ENCODE peak calls at places on chromosomes 6 and 20, in seven cellular contexts. F is astrocyte, O is GM23338, U is IMR-90, P is psoas muscle, D is GM12878, T is heart right ventricle. L is an unnamed sample. For H3K27me3, the result is how much of the 10 kb centered on the place peaks cover.

GRCh38 chr20:50308166-50308512 is 117.5 kb downstream of the CEBPB start:
- DNase-seq in F (no peak), O (no peak), U (no peak), P (no peak), D (no peak), T (no peak), L (no peak)

GRCh38 chr6:110430236-110430635 is 14.9 kb upstream of the DDO start:
- DNase-seq in F (no peak), O (peak), U (no peak), P (no peak), D (no peak), T (no peak), L (no peak)

GRCh38 chr6:163771180-163771579 is 356.7 kb downstream of the QKI start:
- DNase-seq in F (no peak), O (no peak), U (no peak), P (no peak), D (no peak), T (no peak), L (no peak)

GRCh38 chr20:63520939-63521601 is 505 bp downstream of the PPDPF start:
- DNase-seq in F (no peak), O (peak), U (peak), P (peak), D (no peak), T (peak), L (peak)

GRCh38 chr6:89483111-89483720 is 50.3 kb downstream of the ANKRD6 start:
- DNase-seq in F (peak), O (peak), U (no peak), P (no peak), D (no peak), T (peak), L (peak)

GRCh38 chr6:27136978-27137814 is 110.3 kb upstream of the PRSS16 start:
- DNase-seq in F (no peak), O (no peak), U (no peak), P (no peak), D (no peak), T (no peak), L (no peak)

GRCh38 chr6:150636808-150637207 is 37.1 kb downstream of the PLEKHG1 start:
- DNase-seq in F (no peak), O (no peak), U (no peak), P (no peak), D (peak), T (no peak), L (no peak)

GRCh38 chr6:146697921-146698320 is 99.1 kb downstream of the ADGB start:
- DNase-seq in F (peak), O (no peak), U (no peak), P (no peak), D (no peak), T (no peak), L (no peak)

GRCh38 chr6:26250806-26251075 is 114.3 kb upstream of the BTN3A2 start:
- DNase-seq in F (no peak), O (no peak), U (peak), P (no peak), D (no peak), T (no peak), L (no peak)

GRCh38 chr6:136777651-136778050 is 14.6 kb downstream of the MAP3K5 start:
- DNase-seq in F (no peak), O (no peak), U (no peak), P (no peak), D (no peak), T (no peak), L (no peak)

GRCh38 chr6:54891536-54891935 is 45.0 kb downstream of the FAM83B start:
- DNase-seq in F (no peak), O (no peak), U (peak), P (no peak), D (no peak), T (no peak), L (no peak)

GRCh38 chr6:33787954-33788693 is 806 bp downstream of the LEMD2 start:
- DNase-seq in F (peak), O (peak), U (peak), P (peak), D (peak), T (peak), L (peak)

GRCh38 chr6:98847392-98847766 is 13.0 kb downstream of the POU3F2 start:
- DNase-seq in F (no peak), O (peak), U (no peak), P (no peak), D (no peak), T (no peak), L (no peak)
- H3K27me3 ChIP-seq in F (under half), O (half or more), U (half or more), P (half or more), D (under half), T (half or more), L (under half)

GRCh38 chr6:98823845-98824162 is 10.6 kb upstream of the POU3F2 start:
- DNase-seq in F (no peak), O (peak), U (no peak), P (no peak), D (no peak), T (no peak), L (no peak)
- H3K4me3 ChIP-seq in F (peak), O (peak), U (no peak), P (no peak), D (no peak), T (peak), L (no peak)

GRCh38 chr6:124780621-124781020 is 181.6 kb upstream of the RNF217 start:
- DNase-seq in F (peak), O (no peak), U (no peak), P (no peak), D (no peak), T (no peak), L (no peak)

GRCh38 chr6:124777834-124778233 is 184.4 kb upstream of the RNF217 start:
- DNase-seq in F (no peak), O (no peak), U (no peak), P (no peak), D (no peak), T (no peak), L (no peak)

DNA sequence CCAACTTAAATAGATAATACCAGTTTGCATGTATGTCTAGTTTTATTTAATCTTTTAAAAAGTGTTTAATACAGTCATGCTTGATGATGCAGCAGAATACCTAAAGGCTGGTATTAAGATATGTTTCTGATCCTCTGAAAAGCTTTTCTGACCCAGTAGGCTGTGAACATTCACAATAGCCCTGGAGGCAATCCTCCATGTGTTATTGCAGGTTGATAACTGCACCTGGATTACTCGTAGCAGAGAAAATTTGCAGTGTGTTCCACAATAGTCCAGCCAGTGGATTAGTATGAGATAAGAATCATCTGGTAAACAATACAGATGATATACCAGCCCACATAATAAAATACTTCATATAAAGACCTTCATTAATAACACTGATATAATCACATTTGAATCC is 178.9 kb upstream of the RNF217 start:
- DNase-seq in F (no peak), O (no peak), U (no peak), P (no peak), D (no peak), T (no peak), L (no peak)
- H3K27me3 ChIP-seq in F (under half), O (under half), U (under half), P (under half), D (under half), T (under half), L (under half)

GRCh38 chr6:46243754-46244153 is 73.0 kb upstream of the ENPP5 start:
- DNase-seq in F (no peak), O (no peak), U (no peak), P (peak), D (no peak), T (no peak), L (no peak)
- H3K4me3 ChIP-seq in F (no peak), O (no peak), U (no peak), P (no peak), D (no peak), T (no peak), L (no peak)

GRCh38 chr6:35208419-35208818 is 5.3 kb upstream of the SCUBE3 start:
- DNase-seq in F (no peak), O (no peak), U (no peak), P (no peak), D (no peak), T (no peak), L (no peak)
- H3K27me3 ChIP-seq in F (under half), O (half or more), U (under half), P (half or more), D (under half), T (under half), L (under half)

GRCh38 chr6:114421219-114421618 is 78.4 kb upstream of the HS3ST5 start:
- DNase-seq in F (no peak), O (peak), U (no peak), P (no peak), D (no peak), T (no peak), L (no peak)

GRCh38 chr6:114419175-114419574 is 76.4 kb upstream of the HS3ST5 start:
- DNase-seq in F (peak), O (no peak), U (no peak), P (no peak), D (peak), T (no peak), L (no peak)

GRCh38 chr6:114418304-114418972 is 75.6 kb upstream of the HS3ST5 start:
- DNase-seq in F (no peak), O (no peak), U (no peak), P (no peak), D (no peak), T (no peak), L (no peak)
- H3K4me3 ChIP-seq in F (no peak), O (no peak), U (no peak), P (no peak), D (no peak), T (no peak), L (no peak)

GRCh38 chr6:17099401-17100059 is 2.3 kb upstream of the STMND1 start:
- DNase-seq in F (no peak), O (no peak), U (no peak), P (no peak), D (no peak), T (no peak), L (no peak)
- H3K27me3 ChIP-seq in F (under half), O (under half), U (under half), P (under half), D (under half), T (under half), L (under half)

GRCh38 chr6:155143610-155144106 is 120.2 kb upstream of the CLDN20 start:
- DNase-seq in F (no peak), O (peak), U (no peak), P (no peak), D (no peak), T (no peak), L (no peak)
- H3K4me3 ChIP-seq in F (peak), O (peak), U (peak), P (peak), D (peak), T (peak), L (peak)